ENCODE peak calls at places on chromosomes 12 and 14, in ten cellular contexts. M, W, Y, D, Q, T, I, C, J and R are unnamed samples.

GRCh38 chr12:57864811-57865751 is 18.6 kb upstream of the CTDSP2 start:
- DNase-seq in Y (peak), D (peak), C (peak), J (no peak), W (no peak), M (no peak), I (peak), Q (peak), T (peak), R (peak)

GRCh38 chr12:83954071-83954789 is 958.4 kb downstream of the SLC6A15 start:
- DNase-seq in Q (no peak), W (no peak), T (no peak), Y (no peak), J (no peak), C (no peak), D (no peak), M (no peak), I (no peak), R (no peak)

GRCh38 chr12:51593539-51593938 is 2.5 kb downstream of the SCN8A start:
- DNase-seq in W (no peak), T (peak), Y (no peak), M (peak), I (no peak), D (peak), J (no peak), C (no peak), Q (peak), R (no peak)

GRCh38 chr12:10304161-10304574 is 3.5 kb upstream of the KLRD1 start:
- DNase-seq in D (no peak), C (no peak), T (no peak), I (no peak), J (no peak), Y (no peak), M (no peak), W (no peak), Q (no peak), R (no peak)

GRCh38 chr12:92571844-92572543 is 130.8 kb upstream of the PLEKHG7 start:
- DNase-seq in Y (no peak), I (no peak), D (no peak), T (no peak), W (no peak), C (no peak), Q (no peak), M (no peak), J (no peak), R (no peak)

GRCh38 chr14:100695423-100695738 is 31.3 kb upstream of the DLK1 start:
- DNase-seq in I (no peak), Y (no peak), M (no peak), C (no peak), T (no peak), W (no peak), D (no peak), Q (no peak), J (no peak), R (no peak)

GRCh38 chr12:100681074-100681473 is 107.6 kb downstream of the GAS2L3 start:
- DNase-seq in Y (no peak), W (no peak), J (no peak), M (no peak), I (no peak), C (no peak), T (no peak), D (no peak), Q (no peak), R (no peak)

GRCh38 chr12:108207791-108208730 is 79.0 kb downstream of the WSCD2 start:
- DNase-seq in W (no peak), C (no peak), Q (no peak), T (no peak), Y (no peak), J (no peak), M (no peak), D (no peak), I (no peak), R (no peak)

GRCh38 chr12:65169311-65170244 is at the start of gene LEMD3:
- DNase-seq in C (peak), M (peak), I (peak), W (peak), T (peak), Y (peak), D (peak), J (peak), Q (peak), R (peak)

GRCh38 chr12:989751-990278 is 1.2 kb upstream of the ERC1 start:
- DNase-seq in Q (no peak), D (peak), C (no peak), T (peak), J (no peak), Y (no peak), M (peak), I (no peak), W (no peak), R (peak)

GRCh38 chr12:24997970-24998582 is 49.2 kb upstream of the BCAT1 start:
- DNase-seq in D (no peak), I (no peak), T (no peak), W (peak), Q (no peak), C (no peak), Y (no peak), J (no peak), M (no peak), R (no peak)

GRCh38 chr12:61860439-61860838 is 399.8 kb upstream of the USP15 start:
- DNase-seq in I (no peak), C (no peak), Y (no peak), J (no peak), M (no peak), T (no peak), W (no peak), D (no peak), Q (no peak), R (no peak)

GRCh38 chr12:119990382-119990874 is 1.4 kb downstream of the BICDL1 start:
- DNase-seq in Q (peak), C (no peak), Y (no peak), J (no peak), T (no peak), W (no peak), M (no peak), D (no peak), I (no peak), R (no peak)

GRCh38 chr12:86948851-86949250 is 692.7 kb upstream of the MGAT4C start:
- DNase-seq in Y (no peak), M (no peak), W (no peak), D (no peak), J (no peak), C (no peak), Q (no peak), I (no peak), T (no peak), R (no peak)

GRCh38 chr12:96210376-96211055 is 16.3 kb downstream of the ELK3 start:
- DNase-seq in W (no peak), Y (no peak), C (no peak), I (no peak), D (no peak), Q (no peak), T (no peak), J (no peak), M (no peak), R (no peak)

GRCh38 chr14:24251880-24252288 is 9.5 kb upstream of the TINF2 start:
- DNase-seq in Y (no peak), I (no peak), M (no peak), D (no peak), Q (peak), C (no peak), W (no peak), J (no peak), T (no peak), R (no peak)

GRCh38 chr12:84361651-84362551 is 550.7 kb downstream of the SLC6A15 start:
- DNase-seq in Q (peak), T (no peak), Y (no peak), C (no peak), I (no peak), D (no peak), J (no peak), M (no peak), W (no peak), R (no peak)

GRCh38 chr14:50501642-50502041 is 30.7 kb downstream of the MAP4K5 start:
- DNase-seq in C (no peak), M (no peak), Q (no peak), W (no peak), D (no peak), I (no peak), Y (no peak), T (no peak), J (no peak), R (no peak)

GRCh38 chr12:115023279-115023678 is 339.3 kb upstream of the TBX3 start:
- DNase-seq in M (no peak), Y (no peak), J (no peak), D (no peak), C (no peak), T (no peak), Q (no peak), I (no peak), W (no peak), R (no peak)

GRCh38 chr12:108701779-108702435 is 29.4 kb downstream of the CORO1C start:
- DNase-seq in W (no peak), C (no peak), T (peak), J (no peak), Y (no peak), I (no peak), Q (no peak), D (no peak), M (no peak), R (no peak)

GRCh38 chr14:64671591-64671990 is 32.6 kb upstream of the PLEKHG3 start:
- DNase-seq in I (no peak), Q (peak), Y (no peak), D (no peak), M (peak), T (peak), J (no peak), C (no peak), W (peak), R (no peak)

GRCh38 chr14:20350860-20351259 is 7.4 kb downstream of the PARP2 start:
- DNase-seq in M (no peak), T (no peak), Q (no peak), D (no peak), W (no peak), I (no peak), Y (no peak), C (no peak), J (no peak), R (no peak)

GRCh38 chr12:122982963-122983788 is 2.7 kb downstream of the ARL6IP4 start:
- DNase-seq in I (peak), Y (no peak), T (no peak), J (no peak), W (no peak), M (no peak), C (no peak), D (no peak), Q (no peak), R (no peak)

GRCh38 chr12:122983789-122984515 is 3.5 kb downstream of the ARL6IP4 start:
- DNase-seq in M (peak), J (no peak), Y (no peak), T (peak), Q (no peak), C (no peak), D (no peak), I (peak), W (no peak), R (no peak)

GRCh38 chr12:122986258-122986871 is 5.9 kb downstream of the ARL6IP4 start:
- DNase-seq in D (no peak), W (no peak), T (no peak), Q (no peak), J (no peak), I (no peak), Y (no peak), C (no peak), M (no peak), R (no peak)

GRCh38 chr12:122985590-122986257 is 5.2 kb downstream of the ARL6IP4 start:
- DNase-seq in M (no peak), Y (no peak), I (no peak), Q (peak), J (no peak), C (no peak), W (no peak), D (no peak), T (no peak), R (no peak)

DNA sequence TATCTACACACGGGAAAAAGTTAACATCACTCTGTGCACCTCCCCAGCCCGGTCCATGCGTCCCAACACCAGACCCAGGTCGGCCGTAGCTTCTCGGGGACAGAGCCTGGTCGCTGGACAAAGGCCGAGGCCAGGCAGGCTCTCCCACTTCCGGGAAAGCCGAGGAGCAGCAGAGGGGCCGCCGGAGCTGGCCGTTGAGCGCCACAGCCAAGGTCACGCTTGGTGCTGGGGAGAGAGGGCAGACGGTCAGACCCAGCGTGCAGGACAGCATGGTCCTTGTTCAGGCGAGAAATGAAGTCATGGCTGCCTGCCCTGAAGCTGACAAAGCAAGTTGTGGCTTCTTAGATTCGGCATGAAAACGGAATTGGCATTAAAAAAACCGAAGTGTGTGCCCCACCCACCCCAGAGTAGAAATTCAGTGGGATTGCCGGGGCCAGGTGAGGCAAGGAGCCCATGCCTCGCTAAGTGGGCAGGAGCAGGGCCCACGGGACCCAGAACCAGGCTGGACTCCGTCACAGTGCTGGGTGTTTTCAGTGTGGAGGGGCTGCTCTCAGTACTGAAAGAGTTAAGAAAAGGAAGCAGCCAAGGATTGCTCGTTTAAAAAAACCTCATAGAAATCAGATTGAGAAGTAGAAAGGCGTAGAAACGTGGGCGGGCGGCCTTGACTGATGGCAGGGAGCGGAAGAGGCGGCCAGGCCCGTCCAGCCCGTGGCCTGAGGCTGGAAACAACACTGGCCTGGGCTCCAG is 4.3 kb downstream of the ARL6IP4 start:
- DNase-seq in C (no peak), Q (no peak), J (no peak), T (no peak), I (no peak), D (no peak), Y (no peak), W (no peak), M (peak), R (no peak)
- TF ChIP-seq POLR2AphosphoS5 in C (no peak), Q (no peak), J (no peak), T (no peak), I (no peak), D (peak), Y (no peak), W (no peak), M (peak), R (no peak)

GRCh38 chr12:98896938-98897337 is 251.8 kb downstream of the APAF1 start:
- DNase-seq in Y (no peak), Q (peak), M (no peak), W (no peak), D (no peak), I (no peak), J (no peak), T (no peak), C (no peak), R (no peak)

GRCh38 chr12:98893126-98893525 is 248.0 kb downstream of the APAF1 start:
- DNase-seq in D (no peak), W (no peak), J (no peak), Y (no peak), C (no peak), I (no peak), M (no peak), Q (no peak), T (no peak), R (no peak)

GRCh38 chr12:98894412-98895085 is 249.5 kb downstream of the APAF1 start:
- DNase-seq in T (no peak), W (no peak), M (no peak), D (no peak), J (no peak), I (no peak), Q (peak), Y (no peak), C (no peak), R (no peak)

GRCh38 chr12:98893601-98894411 is 248.7 kb downstream of the APAF1 start:
- DNase-seq in T (no peak), C (no peak), M (no peak), D (no peak), Q (peak), I (no peak), W (no peak), J (no peak), Y (no peak), R (no peak)

GRCh38 chr12:98895086-98895651 is 250.1 kb downstream of the APAF1 start:
- DNase-seq in M (no peak), I (no peak), W (no peak), C (no peak), Q (peak), T (no peak), D (no peak), Y (no peak), J (peak), R (no peak)
- TF ChIP-seq CTCF in M (no peak), I (no peak), W (no peak), C (no peak), Q (no peak), T (no peak), D (no peak), Y (no peak), J (no peak), R (no peak)

GRCh38 chr12:3724096-3724805 is 28.7 kb downstream of the CRACR2A start:
- DNase-seq in Y (no peak), J (no peak), D (peak), C (no peak), M (no peak), T (no peak), I (no peak), W (no peak), Q (no peak), R (no peak)
- H3K27ac ChIP-seq in Y (peak), J (no peak), D (peak), C (no peak), M (no peak), T (no peak), I (no peak), W (no peak), Q (no peak), R (no peak)

GRCh38 chr14:93206793-93207467 is at the start of the genes GON7 and UBR7:
- DNase-seq in D (peak), Q (peak), I (peak), J (peak), W (peak), M (peak), T (peak), C (peak), Y (peak), R (peak)

GRCh38 chr14:93212432-93212831 is 5.4 kb downstream of the UBR7 start:
- DNase-seq in Y (no peak), Q (no peak), T (no peak), W (no peak), D (no peak), I (no peak), C (no peak), M (no peak), J (no peak), R (no peak)

GRCh38 chr14:93207468-93208308 is 632 bp downstream of the UBR7 start:
- DNase-seq in T (peak), Q (peak), Y (peak), J (no peak), M (no peak), D (no peak), C (no peak), I (no peak), W (peak), R (no peak)
- TF ChIP-seq POLR2AphosphoS5 in T (no peak), Q (no peak), Y (no peak), J (no peak), M (no peak), D (no peak), C (no peak), I (no peak), W (no peak), R (no peak)